ENCODE peak calls at places on chromosomes 1 and 21, in eight cellular contexts. Z is body of pancreas; J is tibial artery; Y is heart right ventricle; W is CD8-positive, alpha-beta memory T cell; C is right atrium auricular region; S is H9; N is tibial nerve. F is an unnamed sample. For H3K27me3, the result is how much of the 10 kb centered on the place peaks cover.

GRCh38 chr1:149883598-149884247 is 15.6 kb upstream of the BOLA1 start:
- DNase-seq in N (no peak), C (peak), W (no peak), S (no peak), Z (no peak), J (no peak), Y (no peak), F (no peak)

GRCh38 chr1:196584703-196585102 is 23.5 kb downstream of the KCNT2 start:
- DNase-seq in Y (no peak), N (no peak), Z (no peak), W (no peak), S (no peak), C (no peak), J (no peak), F (no peak)

GRCh38 chr1:89112871-89113613 is 12.9 kb downstream of the GBP2 start:
- DNase-seq in Z (no peak), S (no peak), Y (no peak), C (no peak), W (no peak), J (no peak), N (no peak), F (no peak)

GRCh38 chr21:43957629-43958362 is 54.3 kb upstream of the TRAPPC10 start:
- DNase-seq in Y (no peak), N (no peak), W (no peak), Z (no peak), J (no peak), S (no peak), C (no peak), F (no peak)

GRCh38 chr1:160085686-160086089 is 4.3 kb downstream of the KCNJ9 start:
- DNase-seq in Z (peak), J (peak), N (peak), S (peak), C (peak), Y (peak), W (peak), F (peak)

GRCh38 chr1:24991242-24992037 is 61.4 kb upstream of the RUNX3 start:
- DNase-seq in Z (no peak), N (no peak), W (peak), J (no peak), C (no peak), Y (no peak), S (no peak), F (no peak)

GRCh38 chr1:103459385-103459784 is 66.1 kb upstream of the RNPC3 start:
- DNase-seq in J (no peak), W (no peak), Z (no peak), S (no peak), N (no peak), C (no peak), Y (no peak), F (no peak)

GRCh38 chr1:43878854-43879253 is 54.7 kb upstream of the ARTN start:
- DNase-seq in N (no peak), W (peak), J (no peak), Y (no peak), Z (no peak), C (no peak), S (no peak), F (no peak)

GRCh38 chr1:10765304-10765703 is 31.1 kb downstream of the CASZ1 start:
- DNase-seq in W (no peak), S (no peak), Y (no peak), N (no peak), C (no peak), J (no peak), Z (no peak), F (no peak)

GRCh38 chr1:174074757-174075156 is 52.6 kb upstream of the RC3H1 start:
- DNase-seq in W (no peak), S (no peak), Z (no peak), C (no peak), J (no peak), N (no peak), Y (no peak), F (no peak)

GRCh38 chr1:33098371-33098770 is 17.4 kb downstream of the AZIN2 start:
- DNase-seq in Z (no peak), N (no peak), S (no peak), Y (no peak), C (no peak), J (no peak), W (no peak), F (no peak)

GRCh38 chr1:232519186-232519585 is 110.7 kb downstream of the SIPA1L2 start:
- DNase-seq in N (no peak), J (no peak), C (no peak), S (no peak), Z (no peak), W (no peak), Y (peak), F (no peak)

GRCh38 chr1:32933742-32934322 is 30.8 kb downstream of the RNF19B start:
- DNase-seq in S (no peak), Z (peak), W (no peak), J (no peak), C (no peak), Y (no peak), N (no peak), F (no peak)

GRCh38 chr1:110084226-110085078 is 14.0 kb upstream of the ALX3 start:
- DNase-seq in Z (peak), J (peak), C (peak), N (no peak), Y (peak), S (no peak), W (peak), F (no peak)

GRCh38 chr1:69172003-69173000 is 395.4 kb upstream of the LRRC7 start:
- DNase-seq in J (no peak), W (no peak), Y (no peak), C (no peak), Z (no peak), N (no peak), S (no peak), F (no peak)

GRCh38 chr1:224565186-224565585 is 50.9 kb upstream of the CNIH3 start:
- DNase-seq in Y (no peak), S (no peak), J (no peak), W (no peak), C (no peak), Z (peak), N (no peak), F (no peak)

GRCh38 chr1:183279835-183280234 is 93.8 kb downstream of the LAMC2 start:
- DNase-seq in C (peak), Z (no peak), Y (peak), W (no peak), J (peak), N (no peak), S (no peak), F (no peak)

GRCh38 chr1:215118081-215118480 is 35.5 kb downstream of the KCNK2 start:
- DNase-seq in Z (no peak), C (no peak), J (no peak), N (no peak), W (no peak), S (no peak), Y (no peak), F (no peak)

GRCh38 chr1:156601892-156602291 is 613 bp upstream of the GPATCH4 start:
- DNase-seq in C (no peak), W (no peak), J (no peak), N (no peak), Y (no peak), Z (no peak), S (no peak), F (no peak)

GRCh38 chr1:20071416-20071815 is 1.4 kb downstream of the PLA2G5 start:
- DNase-seq in C (peak), S (no peak), Z (no peak), W (no peak), J (no peak), N (no peak), Y (no peak), F (no peak)

GRCh38 chr1:109649380-109649987 is 6.4 kb upstream of the GSTM4 start:
- DNase-seq in N (no peak), J (no peak), Y (no peak), S (no peak), C (peak), W (no peak), Z (no peak), F (no peak)

GRCh38 chr1:84944767-84945486 is 51.9 kb upstream of the LPAR3 start:
- DNase-seq in C (peak), Z (peak), J (peak), Y (peak), N (peak), W (peak), S (peak), F (peak)

GRCh38 chr1:6028042-6028895 is 17.4 kb upstream of the KCNAB2 start:
- DNase-seq in W (peak), C (peak), N (no peak), S (no peak), J (peak), Z (no peak), Y (no peak), F (peak)

GRCh38 chr1:2466270-2466665 is 9.8 kb upstream of the PLCH2 start:
- DNase-seq in S (no peak), J (no peak), C (no peak), N (no peak), Z (no peak), Y (no peak), W (no peak), F (no peak)

GRCh38 chr1:2465371-2466269 is 10.5 kb upstream of the PLCH2 start:
- DNase-seq in Z (no peak), N (no peak), Y (no peak), J (no peak), W (no peak), C (no peak), S (no peak), F (no peak)

GRCh38 chr1:2468041-2468472 is 8.0 kb upstream of the PLCH2 start:
- DNase-seq in S (peak), N (no peak), W (peak), J (no peak), Y (peak), C (no peak), Z (no peak), F (peak)

GRCh38 chr1:2468540-2468939 is 7.5 kb upstream of the PLCH2 start:
- DNase-seq in S (no peak), Z (no peak), W (no peak), Y (no peak), J (no peak), N (no peak), C (no peak), F (no peak)

DNA sequence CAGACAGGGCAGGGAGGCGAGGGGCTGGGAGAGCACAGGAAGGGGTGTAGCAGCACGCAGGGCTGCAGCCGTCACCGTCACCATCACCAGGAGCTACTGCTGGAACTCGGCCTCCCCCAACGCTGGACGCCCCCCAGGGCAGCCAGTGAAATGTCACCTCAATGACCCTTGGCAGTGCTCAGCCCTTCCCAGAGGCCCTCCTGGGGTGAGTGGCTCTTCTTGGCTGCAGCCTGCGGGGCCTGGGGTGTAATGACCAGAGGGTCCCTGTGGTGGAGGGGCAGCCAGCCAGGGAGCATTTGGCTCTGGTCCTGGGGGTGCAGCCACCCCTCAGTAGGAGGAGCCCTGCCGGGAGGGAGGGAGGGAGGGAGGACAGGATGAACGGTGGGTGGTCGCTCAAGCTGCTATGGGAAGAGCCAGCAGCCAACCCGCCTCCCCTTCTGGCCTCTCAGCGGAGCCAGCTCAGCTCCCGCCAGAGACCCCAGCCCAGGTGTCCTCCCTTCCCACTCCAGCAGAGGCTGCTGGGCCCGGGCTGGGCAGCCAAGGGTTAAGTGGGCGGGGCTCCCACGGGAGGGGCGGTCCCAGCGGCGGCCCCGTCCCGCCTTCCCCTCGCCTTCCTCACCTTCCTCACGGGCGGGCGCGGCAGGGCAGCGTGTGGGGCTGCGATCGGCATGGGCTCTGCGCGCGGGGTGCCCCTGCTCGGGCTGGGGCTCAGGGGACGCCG is 9.1 kb upstream of the PLCH2 start:
- DNase-seq in S (peak), W (peak), N (no peak), C (no peak), Z (no peak), J (no peak), Y (no peak), F (no peak)
- H3K27me3 ChIP-seq in S (under half), W (under half), N (half or more), C (under half), Z (under half), J (under half), Y (half or more), F (under half)

GRCh38 chr1:22287946-22288520 is 145.1 kb upstream of the WNT4 start:
- DNase-seq in N (no peak), Y (no peak), W (no peak), J (no peak), Z (no peak), S (no peak), C (no peak), F (no peak)
- H3K27me3 ChIP-seq in N (under half), Y (under half), W (under half), J (under half), Z (under half), S (under half), C (under half), F (under half)

GRCh38 chr1:205499789-205500188 is 4.7 kb upstream of the CDK18 start:
- DNase-seq in W (no peak), N (no peak), J (no peak), S (no peak), C (no peak), Z (no peak), Y (no peak), F (no peak)
- H3K27me3 ChIP-seq in W (under half), N (under half), J (under half), S (under half), C (under half), Z (under half), Y (under half), F (under half)

GRCh38 chr1:226952121-226952441 is 12.0 kb downstream of the COQ8A start:
- DNase-seq in N (no peak), S (no peak), J (no peak), C (peak), W (no peak), Y (no peak), Z (no peak), F (no peak)

GRCh38 chr1:226953175-226953800 is 13.2 kb downstream of the COQ8A start:
- DNase-seq in W (no peak), C (no peak), J (no peak), S (no peak), N (no peak), Y (no peak), Z (no peak), F (no peak)

GRCh38 chr1:226950316-226950715 is 10.2 kb downstream of the COQ8A start:
- DNase-seq in Z (no peak), S (no peak), J (no peak), C (peak), W (no peak), N (no peak), Y (no peak), F (no peak)

GRCh38 chr1:226950875-226951274 is 10.8 kb downstream of the COQ8A start:
- DNase-seq in W (no peak), C (peak), S (no peak), J (no peak), N (no peak), Z (no peak), Y (no peak), F (no peak)

GRCh38 chr1:226951286-226952120 is 11.4 kb downstream of the COQ8A start:
- DNase-seq in Z (no peak), C (peak), W (no peak), J (no peak), Y (no peak), N (no peak), S (no peak), F (no peak)
- H3K27me3 ChIP-seq in Z (under half), C (under half), W (under half), J (under half), Y (under half), N (under half), S (under half), F (under half)

DNA sequence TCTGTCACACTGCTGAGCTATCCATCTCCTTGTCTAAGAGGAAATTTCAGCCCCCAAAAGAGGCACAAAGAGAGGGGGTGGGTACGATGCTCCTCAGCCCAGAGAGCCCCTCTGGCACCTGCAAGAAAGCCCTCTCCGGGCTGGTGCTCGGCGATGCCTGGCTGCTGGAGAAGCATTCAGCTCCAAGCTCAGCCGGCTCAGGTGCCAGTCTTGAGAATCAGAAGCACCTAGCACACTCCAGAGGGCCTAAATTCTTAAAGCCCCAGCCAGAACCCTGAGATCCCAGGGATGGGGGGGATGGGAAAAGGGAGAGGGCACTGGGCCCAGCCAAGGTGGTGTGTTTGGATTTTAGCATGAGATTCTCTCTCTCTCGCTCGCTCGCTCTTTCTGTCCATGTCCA is 2.9 kb downstream of the GRIK3 start:
- DNase-seq in S (no peak), Z (no peak), N (no peak), J (no peak), W (no peak), Y (no peak), C (no peak), F (no peak)
- H3K27me3 ChIP-seq in S (under half), Z (under half), N (under half), J (under half), W (under half), Y (half or more), C (under half), F (under half)

GRCh38 chr1:220529530-220529920 is 1.6 kb downstream of the MARK1 start:
- DNase-seq in Y (no peak), Z (no peak), W (no peak), S (no peak), N (no peak), J (no peak), C (no peak), F (no peak)
- H3K27me3 ChIP-seq in Y (half or more), Z (under half), W (under half), S (under half), N (under half), J (under half), C (under half), F (under half)

DNA sequence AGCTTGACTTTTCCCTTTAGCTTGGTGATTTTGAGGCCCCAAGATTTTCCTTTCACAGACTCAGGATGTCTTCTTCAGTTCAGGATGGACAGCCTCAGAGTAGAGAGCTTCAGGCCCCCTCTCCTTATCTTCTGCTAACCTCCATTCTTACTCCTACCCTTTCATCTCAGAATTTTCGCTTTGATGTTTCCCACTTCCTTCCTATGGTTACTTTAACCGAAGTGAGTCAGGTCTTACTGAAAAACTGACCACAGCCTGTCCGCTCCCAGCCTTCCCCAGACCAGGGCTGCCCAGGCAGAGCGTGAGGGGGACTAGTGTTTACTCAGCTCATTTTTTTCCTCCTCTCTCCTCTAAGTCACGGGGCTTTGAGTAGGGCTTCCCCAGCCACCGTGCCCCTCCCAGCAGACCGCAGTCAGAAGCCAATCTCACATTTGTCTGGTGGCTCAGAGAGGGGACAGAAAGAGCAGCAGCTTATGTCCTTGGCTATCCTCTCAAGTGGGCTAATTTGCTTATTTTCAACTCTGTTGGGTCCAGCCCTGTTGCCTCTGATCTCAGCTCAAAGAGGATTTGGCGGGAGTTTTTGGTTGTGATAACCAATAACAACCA is 4.2 kb upstream of the IL19 start:
- DNase-seq in Z (no peak), S (no peak), J (peak), W (peak), C (no peak), Y (peak), N (no peak), F (peak)
- H3K27me3 ChIP-seq in Z (under half), S (under half), J (under half), W (under half), C (under half), Y (under half), N (under half), F (under half)

GRCh38 chr1:7928247-7928646 is 12.4 kb downstream of the TNFRSF9 start:
- DNase-seq in Y (no peak), S (no peak), J (no peak), N (no peak), C (no peak), Z (no peak), W (no peak), F (no peak)

GRCh38 chr1:7932524-7933149 is 8.0 kb downstream of the TNFRSF9 start:
- DNase-seq in S (no peak), J (no peak), C (no peak), Z (no peak), Y (no peak), W (no peak), N (no peak), F (no peak)

GRCh38 chr1:7929637-7930036 is 11.0 kb downstream of the TNFRSF9 start:
- DNase-seq in Z (no peak), W (no peak), Y (no peak), C (no peak), J (no peak), N (no peak), S (no peak), F (no peak)

GRCh38 chr1:7931446-7931812 is 9.2 kb downstream of the TNFRSF9 start:
- DNase-seq in C (no peak), Y (no peak), S (no peak), J (no peak), Z (no peak), N (no peak), W (no peak), F (no peak)

DNA sequence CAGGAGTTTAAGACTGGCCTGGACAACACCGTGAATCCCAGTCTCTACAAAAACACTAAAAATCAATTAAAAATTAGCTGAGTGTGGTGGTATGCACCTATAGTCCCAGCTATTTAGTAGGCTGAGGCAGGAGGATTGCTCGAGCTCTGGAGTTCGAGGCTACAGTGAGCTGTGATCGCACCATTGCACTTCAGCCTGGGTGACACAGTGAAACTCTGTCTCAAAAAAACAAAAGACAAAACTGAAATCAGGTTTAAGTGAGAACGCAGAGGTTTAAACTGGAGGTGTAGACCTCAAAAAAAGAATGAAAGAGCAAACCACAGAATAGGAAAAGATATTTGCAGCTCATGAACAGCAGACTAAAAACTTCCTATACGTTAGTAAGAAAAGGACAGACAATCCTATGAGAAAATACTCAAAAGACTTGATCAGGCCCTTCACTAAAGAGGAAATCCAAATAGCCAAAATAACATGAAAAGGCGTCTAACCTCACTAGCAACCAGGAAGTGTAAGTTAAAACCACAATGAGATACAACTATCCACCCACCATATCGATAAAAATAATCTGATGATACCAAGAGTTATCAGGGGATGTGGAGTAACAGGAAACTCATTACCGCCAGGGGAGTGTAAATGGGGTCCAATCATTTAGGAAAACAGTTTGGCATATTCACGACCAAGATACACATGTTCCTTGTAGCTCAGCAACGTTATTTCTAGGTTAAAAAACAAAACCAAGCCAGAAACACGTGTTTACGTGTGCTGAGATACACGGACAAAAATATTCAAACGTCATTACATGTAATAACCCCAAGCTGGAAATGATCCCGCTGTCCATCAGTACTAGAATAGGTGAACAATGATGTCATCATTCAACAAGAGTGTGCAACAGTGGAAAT is 9.8 kb downstream of the TNFRSF9 start:
- DNase-seq in C (no peak), J (no peak), Z (no peak), Y (no peak), S (no peak), W (no peak), N (no peak), F (no peak)
- H3K27me3 ChIP-seq in C (under half), J (under half), Z (under half), Y (under half), S (under half), W (under half), N (half or more), F (under half)

GRCh38 chr1:63321788-63322247 is 549 bp upstream of the FOXD3 start:
- DNase-seq in S (peak), W (peak), C (no peak), Y (no peak), Z (no peak), J (no peak), N (no peak), F (no peak)
- H3K27me3 ChIP-seq in S (under half), W (half or more), C (half or more), Y (half or more), Z (under half), J (under half), N (half or more), F (half or more)